ENCODE peak calls at places on chromosome 20, in six cellular contexts. O, S, U, I, F and L are unnamed samples.

GRCh38 chr20:51529027-51529749 is 13.3 kb downstream of the NFATC2 start:
- DNase-seq in O (no peak), S (no peak), U (peak; percentile 59), I (no peak), F (no peak), L (no peak)

GRCh38 chr20:17849901-17850673 is 118.5 kb downstream of the SNX5 start:
- DNase-seq in O (peak; percentile 90), S (no peak), U (peak; percentile 98), I (peak; percentile 84), F (no peak), L (no peak)

GRCh38 chr20:22904411-22904810 is 130.7 kb upstream of the SSTR4 start:
- DNase-seq in O (no peak), S (no peak), U (no peak), I (no peak), F (no peak), L (no peak)

GRCh38 chr20:1330075-1330830 is 1.3 kb upstream of the SDCBP2 start:
- DNase-seq in O (peak; percentile 48), S (no peak), U (no peak), I (no peak), F (no peak), L (no peak)

GRCh38 chr20:1417273-1417672 is 24.4 kb upstream of the FKBP1A start:
- DNase-seq in O (no peak), S (no peak), U (peak; percentile 64), I (no peak), F (peak; percentile 28), L (no peak)

GRCh38 chr20:35226126-35226774 is at the start of gene MMP24:
- DNase-seq in O (no peak), S (no peak), U (no peak), I (no peak), F (no peak), L (no peak)

GRCh38 chr20:43844778-43845614 is 69.7 kb upstream of the TOX2 start:
- DNase-seq in O (peak; percentile 36), S (peak; percentile 26), U (peak; percentile 87), I (peak; percentile 77), F (peak; percentile 90), L (no peak)

GRCh38 chr20:19406371-19406770 is 193.9 kb downstream of the SLC24A3 start:
- DNase-seq in O (no peak), S (no peak), U (no peak), I (no peak), F (no peak), L (no peak)

GRCh38 chr20:38187512-38187911 is 22.4 kb upstream of the TGM2 start:
- DNase-seq in O (peak; percentile 57), S (no peak), U (no peak), I (no peak), F (no peak), L (no peak)

GRCh38 chr20:59645761-59646171 is 41.4 kb downstream of the PHACTR3 start:
- DNase-seq in O (no peak), S (no peak), U (no peak), I (no peak), F (no peak), L (no peak)

GRCh38 chr20:43836790-43837189 is 77.9 kb upstream of the TOX2 start:
- DNase-seq in O (no peak), S (no peak), U (no peak), I (no peak), F (no peak), L (no peak)

DNA sequence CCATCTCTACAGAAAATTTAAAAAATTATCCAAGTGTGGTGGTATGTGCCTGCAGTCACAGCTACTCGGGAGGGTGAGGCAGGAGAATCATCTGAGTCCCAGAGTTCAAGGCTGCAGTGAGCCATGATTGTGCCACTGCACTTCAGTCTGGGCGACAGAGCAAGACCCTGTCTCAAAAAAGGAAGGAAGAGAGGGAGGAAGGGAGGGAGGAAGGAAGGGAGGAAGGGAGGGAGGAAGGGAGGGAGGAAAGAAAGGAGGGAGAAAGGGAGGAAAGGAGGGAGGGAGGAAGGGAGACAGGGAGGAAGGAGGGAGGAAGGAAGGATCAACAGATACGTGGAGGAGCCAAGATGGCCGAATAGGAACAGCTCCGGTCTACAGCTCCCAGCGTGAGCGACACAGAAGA is 90.1 kb downstream of the ZNF217 start:
- DNase-seq in O (no peak), S (no peak), U (no peak), I (no peak), F (no peak), L (no peak)
- H3K4me3 ChIP-seq in O (no peak overlapping the region), S (no peak overlapping the region), U (no peak overlapping the region), I (no peak overlapping the region), F (no peak overlapping the region), L (no peak overlapping the region)

GRCh38 chr20:4027590-4028265 is 12.4 kb upstream of the RNF24 start:
- DNase-seq in O (no peak), S (no peak), U (no peak), I (no peak), F (peak; percentile 48), L (no peak)

GRCh38 chr20:4025125-4025524 is 9.8 kb upstream of the RNF24 start:
- DNase-seq in O (no peak), S (no peak), U (no peak), I (no peak), F (no peak), L (no peak)

GRCh38 chr20:4022386-4023350 is 7.3 kb upstream of the RNF24 start:
- DNase-seq in O (no peak), S (no peak), U (no peak), I (no peak), F (no peak), L (no peak)

GRCh38 chr20:4025679-4026078 is 10.3 kb upstream of the RNF24 start:
- DNase-seq in O (no peak), S (no peak), U (no peak), I (no peak), F (no peak), L (no peak)

GRCh38 chr20:4026093-4026601 is 10.8 kb upstream of the RNF24 start:
- DNase-seq in O (no peak), S (no peak), U (peak; percentile 64), I (no peak), F (peak; percentile 73), L (no peak)
- TF ChIP-seq CTCF in O (peak; percentile 43), S (no peak), U (peak; percentile 69), I (peak; percentile 45), F (peak; percentile 52), L (peak; percentile 17)

DNA sequence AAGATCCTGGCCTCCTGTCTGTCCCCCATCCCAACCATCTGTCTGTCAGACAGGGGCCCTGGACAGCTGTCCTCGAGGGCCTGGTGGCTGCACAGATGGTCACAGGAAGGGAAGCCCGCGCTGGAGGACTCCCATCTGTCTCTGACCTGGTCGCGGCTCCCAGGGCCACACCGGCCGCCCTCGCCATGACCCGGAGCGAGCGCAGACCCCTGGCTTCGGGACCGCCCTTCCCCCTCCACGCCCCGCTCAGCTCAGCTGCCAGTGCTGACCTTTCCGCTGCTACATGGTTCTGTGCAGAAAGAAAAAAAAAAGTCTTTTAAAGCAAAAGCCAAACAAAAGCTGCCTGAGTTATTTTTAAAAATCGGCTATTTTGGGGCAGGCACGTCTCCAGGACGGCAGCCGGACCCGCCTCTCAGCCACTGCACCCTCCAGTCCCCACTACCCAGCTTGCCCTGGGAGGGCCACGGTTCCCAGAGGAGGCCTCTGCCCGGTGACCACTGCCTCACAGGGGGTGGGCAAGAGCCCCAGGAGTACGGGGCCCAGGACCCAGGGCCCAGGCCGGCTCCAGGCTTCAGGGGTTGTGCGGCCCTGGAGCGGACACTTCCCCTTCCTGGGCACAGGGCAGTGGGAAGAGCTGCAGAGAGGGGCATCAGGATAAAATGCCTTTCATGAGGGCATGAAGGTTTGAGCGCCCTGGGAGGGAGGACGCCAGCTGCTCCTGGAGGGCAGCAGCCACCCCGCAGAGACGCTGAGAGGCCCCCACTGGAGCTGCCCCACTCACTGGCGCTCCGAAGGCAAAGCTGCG is 10.8 kb downstream of the LAMA5 start:
- DNase-seq in O (no peak), S (peak; percentile 65), U (no peak), I (no peak), F (no peak), L (no peak)
- H3K4me3 ChIP-seq in O (peak overlapping the region; percentile 49), S (peak overlapping the region; percentile 6), U (no peak overlapping the region), I (no peak overlapping the region), F (no peak overlapping the region), L (no peak overlapping the region)

DNA sequence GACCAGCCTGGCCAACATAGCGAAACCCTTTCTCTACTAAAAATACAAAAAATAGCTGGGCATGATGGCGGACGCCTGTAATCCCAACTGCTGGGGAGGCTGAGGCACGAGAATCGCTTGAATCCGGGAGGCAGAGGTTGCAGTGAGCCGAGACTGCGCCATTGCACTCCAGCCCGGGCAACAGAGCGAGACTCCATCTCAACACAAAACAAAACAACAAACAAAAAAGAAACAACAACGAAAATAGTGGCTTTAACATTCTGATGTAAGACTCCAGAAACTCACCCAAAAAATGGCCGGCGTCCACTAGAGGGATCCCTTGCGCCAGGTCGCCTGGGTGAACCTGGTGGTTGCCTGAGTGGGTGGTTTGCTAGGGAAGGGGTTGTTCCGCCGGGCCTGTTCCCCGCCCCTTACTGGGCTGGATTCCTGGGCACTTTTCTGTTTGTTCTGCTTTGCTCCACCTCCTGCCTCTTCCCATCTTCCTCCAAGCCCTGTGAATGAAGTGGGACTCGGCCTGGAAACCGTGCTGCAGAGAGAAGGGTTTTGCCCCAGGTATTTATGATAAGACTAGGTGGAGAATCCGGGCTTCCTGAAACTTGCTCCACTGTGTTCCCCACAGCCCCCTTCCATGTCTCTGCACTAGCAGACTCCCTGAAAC is 1.5 kb downstream of the PABPC1L start:
- DNase-seq in O (no peak), S (no peak), U (peak; percentile 27), I (no peak), F (peak; percentile 45), L (no peak)
- TF ChIP-seq CTCF in O (no peak), S (no peak), U (peak; percentile 70), I (peak; percentile 46), F (peak; percentile 38), L (peak; percentile 74)

GRCh38 chr20:8021541-8022269 is 2.1 kb upstream of the TMX4 start:
- DNase-seq in O (no peak), S (no peak), U (no peak), I (no peak), F (no peak), L (no peak)

GRCh38 chr20:8019178-8019997 is at the start of gene TMX4:
- DNase-seq in O (peak; percentile 98), S (peak; percentile 98), U (peak; percentile 95), I (peak; percentile 50), F (peak; percentile 92), L (peak; percentile 76)

GRCh38 chr20:8018928-8019177 is 708 bp downstream of the TMX4 start:
- DNase-seq in O (no peak), S (no peak), U (no peak), I (no peak), F (peak; percentile 74), L (no peak)

GRCh38 chr20:8019998-8020247 is 362 bp upstream of the TMX4 start:
- DNase-seq in O (no peak), S (no peak), U (no peak), I (no peak), F (no peak), L (no peak)

DNA sequence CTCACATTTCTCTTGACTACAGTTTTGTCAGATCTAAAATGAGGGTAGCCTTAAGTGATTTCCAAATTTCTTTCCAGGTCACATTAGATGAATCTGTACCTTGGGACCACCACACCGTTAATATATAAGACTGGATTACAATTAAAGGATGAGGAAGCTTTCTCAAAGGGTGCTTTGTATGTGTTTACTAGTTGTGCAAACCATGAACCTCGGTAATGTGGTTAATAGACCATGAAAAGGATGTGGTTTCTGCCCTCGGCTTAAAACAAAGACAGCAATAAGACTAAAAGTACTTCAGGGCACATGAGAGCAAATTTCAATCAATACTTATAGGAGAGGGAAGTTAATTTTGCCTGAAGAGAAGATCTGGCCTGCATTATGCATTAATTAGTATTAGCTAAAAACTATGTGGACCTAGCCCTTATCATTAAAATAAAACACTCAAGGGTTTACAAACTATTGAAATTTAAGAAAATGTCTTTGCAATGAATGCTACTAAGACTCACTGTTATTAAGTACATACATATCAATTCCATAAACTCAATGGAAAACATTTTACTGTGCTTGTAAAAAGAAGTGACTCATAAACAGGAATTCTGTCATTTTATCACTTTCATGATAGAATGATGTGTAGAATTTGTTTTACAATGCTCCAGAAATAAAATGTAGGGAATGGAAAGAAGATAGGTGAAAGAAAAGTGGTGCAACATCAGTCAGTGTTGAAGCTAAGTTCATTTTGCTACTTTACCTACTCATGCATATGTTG is 936 bp upstream of the TMX4 start:
- DNase-seq in O (no peak), S (no peak), U (no peak), I (no peak), F (no peak), L (peak; percentile 55)
- H3K4me3 ChIP-seq in O (peak overlapping the region; percentile 63), S (peak overlapping the region; percentile 83), U (no peak overlapping the region), I (no peak overlapping the region), F (peak overlapping the region; percentile 83), L (no peak overlapping the region)